ENCODE peak calls at places on chromosomes 4 and X, in nine cellular contexts. Y, F, J, M, Q, G, C, S and R are unnamed samples.

GRCh38 chrX:63686878-63687714 is 97.9 kb downstream of the ARHGEF9 start:
- DNase-seq in Y (peak; percentile 4), F (no peak), J (no peak), M (peak; percentile 28), Q (peak; percentile 30), G (peak; percentile 4), C (no peak), S (peak; percentile 26), R (no peak)

GRCh38 chr4:31601793-31602192 is 881.6 kb downstream of the PCDH7 start:
- DNase-seq in Y (no peak), F (no peak), J (no peak), M (no peak), Q (no peak), G (no peak), C (no peak), S (no peak), R (no peak)

GRCh38 chr4:3491681-3492405 is 28.7 kb downstream of the DOK7 start:
- DNase-seq in Y (peak; percentile 10), F (no peak), J (no peak), M (no peak), Q (no peak), G (peak; percentile 15), C (no peak), S (no peak), R (no peak)

GRCh38 chr4:123555500-123556273 is 159.1 kb downstream of the SPRY1 start:
- DNase-seq in Y (peak; percentile 38), F (peak; percentile 88), J (peak; percentile 88), M (peak; percentile 90), Q (peak; percentile 81), G (peak; percentile 21), C (no peak), S (no peak), R (no peak)

GRCh38 chrX:54494970-54495813 is 842 bp downstream of the FGD1 start:
- DNase-seq in Y (no peak), F (peak; percentile 43), J (no peak), M (peak; percentile 4), Q (peak; percentile 20), G (no peak), C (no peak), S (peak; percentile 12), R (peak; percentile 24)

GRCh38 chr4:105282489-105282888 is 135.8 kb downstream of the TET2 start:
- DNase-seq in Y (no peak), F (no peak), J (no peak), M (no peak), Q (no peak), G (no peak), C (no peak), S (no peak), R (no peak)

GRCh38 chr4:4541661-4542570 is at the start of gene STX18:
- DNase-seq in Y (no peak), F (peak; percentile 92), J (peak; percentile 91), M (peak; percentile 94), Q (peak; percentile 88), G (peak; percentile 71), C (peak; percentile 92), S (peak; percentile 94), R (peak; percentile 86)

GRCh38 chrX:7689791-7690412 is 153.1 kb upstream of the VCX start:
- DNase-seq in Y (no peak), F (no peak), J (no peak), M (no peak), Q (no peak), G (no peak), C (no peak), S (no peak), R (no peak)

GRCh38 chrX:107729558-107730297 is 45.9 kb downstream of the TSC22D3 start:
- DNase-seq in Y (no peak), F (no peak), J (peak; percentile 83), M (no peak), Q (no peak), G (no peak), C (no peak), S (no peak), R (no peak)

GRCh38 chr4:159413252-159413941 is 310.5 kb downstream of the RAPGEF2 start:
- DNase-seq in Y (no peak), F (no peak), J (peak; percentile 64), M (no peak), Q (no peak), G (no peak), C (no peak), S (no peak), R (no peak)

GRCh38 chrX:50971390-50971789 is 60.9 kb downstream of the BMP15 start:
- DNase-seq in Y (no peak), F (no peak), J (no peak), M (no peak), Q (no peak), G (no peak), C (no peak), S (no peak), R (no peak)

GRCh38 chr4:16443504-16444088 is 217.3 kb upstream of the TAPT1 start:
- DNase-seq in Y (no peak), F (no peak), J (no peak), M (peak; percentile 6), Q (peak; percentile 34), G (peak; percentile 8), C (no peak), S (peak; percentile 45), R (no peak)

DNA sequence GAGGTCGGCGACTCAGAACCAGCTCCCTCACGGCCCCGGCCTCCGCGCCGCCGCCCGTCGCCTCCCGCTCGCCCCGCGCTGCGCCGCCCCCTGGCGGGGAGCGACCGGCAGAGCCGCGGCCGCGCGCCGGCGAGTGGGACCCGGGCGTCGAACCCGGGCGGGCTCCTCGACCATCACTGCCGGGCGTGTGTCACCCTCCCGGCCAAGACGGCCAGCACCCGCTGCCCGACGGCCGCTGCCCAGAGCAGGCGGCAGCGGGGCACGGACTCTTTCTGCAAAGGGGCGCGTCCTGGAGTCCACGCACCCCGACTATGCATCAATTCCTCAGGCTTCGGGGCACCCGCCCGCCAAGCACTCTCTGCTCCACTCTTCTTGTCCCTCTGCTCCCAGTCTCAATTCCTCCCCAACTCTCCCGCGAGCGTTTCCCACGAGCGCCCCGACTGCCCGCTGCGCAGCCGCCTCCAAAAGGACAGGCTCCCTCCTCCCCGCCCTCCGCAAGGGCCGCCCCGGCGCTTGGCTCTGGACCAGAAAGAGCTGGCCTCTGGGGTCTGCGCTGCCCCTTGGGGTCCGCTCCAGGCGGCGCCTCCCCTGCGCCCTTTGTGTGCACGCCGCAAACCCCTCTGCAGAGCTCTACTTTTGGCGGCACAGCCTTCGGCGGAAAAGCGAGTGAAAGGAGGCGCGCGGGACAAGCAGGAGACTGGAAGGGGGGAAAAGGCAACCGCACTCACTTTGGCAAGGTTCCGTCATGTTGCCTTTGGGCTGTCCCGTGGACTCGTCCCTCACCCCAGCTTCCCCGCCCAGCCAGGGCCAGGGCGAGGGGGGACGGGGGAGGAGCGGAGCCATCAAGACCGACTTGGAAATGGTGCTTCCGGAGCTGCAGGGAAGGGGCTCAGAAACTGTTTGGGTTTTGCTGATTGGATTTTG is 1.1 kb downstream of the PDE5A start:
- DNase-seq in Y (no peak), F (peak; percentile 66), J (peak; percentile 77), M (peak; percentile 81), Q (peak; percentile 23), G (peak; percentile 69), C (peak; percentile 62), S (peak; percentile 78), R (peak; percentile 65)
- TF ChIP-seq CTCF in Y (no peak), F (peak; percentile 48), J (peak; percentile 80), M (peak; percentile 21), Q (peak; percentile 70), G (peak; percentile 21), C (peak; percentile 45), S (peak; percentile 61), R (peak; percentile 68)

DNA sequence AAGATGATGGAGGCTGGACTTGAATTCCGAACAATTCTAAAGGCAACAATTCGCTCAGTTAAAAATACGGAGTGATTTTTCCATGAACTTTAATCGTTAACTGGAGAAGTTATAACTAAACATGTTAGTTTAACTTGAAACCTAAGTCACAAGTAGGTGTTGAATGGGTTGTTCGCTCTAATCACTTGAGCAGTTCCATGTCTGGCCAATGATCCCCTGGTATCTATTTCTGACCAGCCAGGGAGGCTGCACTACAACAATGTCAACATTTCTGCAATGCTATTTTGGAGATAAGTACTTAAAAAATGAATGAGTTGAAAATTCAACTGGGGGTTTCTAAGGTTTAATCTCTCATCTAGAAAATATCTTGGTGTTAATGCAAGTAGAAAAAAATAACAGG is 112.5 kb downstream of the NR3C2 start:
- DNase-seq in Y (no peak), F (no peak), J (no peak), M (no peak), Q (no peak), G (no peak), C (no peak), S (no peak), R (no peak)
- TF ChIP-seq CTCF in Y (no peak), F (no peak), J (no peak), M (no peak), Q (no peak), G (no peak), C (no peak), S (no peak), R (no peak)

DNA sequence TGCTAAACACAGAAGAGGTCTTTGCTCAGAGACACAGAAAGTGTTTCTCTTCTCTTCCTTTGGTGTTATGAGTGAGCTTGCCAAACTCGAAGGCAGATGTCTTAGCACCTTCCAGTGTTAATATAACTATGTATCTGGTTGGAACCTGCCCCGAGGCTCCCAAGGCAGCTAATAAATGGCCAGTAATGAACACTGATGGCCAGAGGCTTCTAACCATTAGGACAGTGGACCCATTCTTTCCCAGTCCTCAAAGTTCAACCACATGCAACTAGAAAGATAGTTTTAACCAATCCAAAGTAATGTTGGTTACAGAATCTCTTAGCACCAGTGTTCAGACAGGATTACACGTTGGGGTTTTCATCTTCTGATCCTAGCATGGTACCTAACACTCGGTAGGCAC is 42.7 kb upstream of the JADE1 start:
- DNase-seq in Y (no peak), F (no peak), J (no peak), M (no peak), Q (no peak), G (no peak), C (no peak), S (no peak), R (no peak)
- TF ChIP-seq CTCF in Y (no peak), F (no peak), J (no peak), M (no peak), Q (no peak), G (no peak), C (no peak), S (no peak), R (no peak)

GRCh38 chr4:64718091-64718490 is 308.8 kb upstream of the TECRL start:
- DNase-seq in Y (no peak), F (no peak), J (no peak), M (no peak), Q (no peak), G (no peak), C (no peak), S (no peak), R (no peak)

GRCh38 chr4:64715741-64716140 is 306.5 kb upstream of the TECRL start:
- DNase-seq in Y (no peak), F (no peak), J (no peak), M (no peak), Q (no peak), G (no peak), C (no peak), S (no peak), R (no peak)

DNA sequence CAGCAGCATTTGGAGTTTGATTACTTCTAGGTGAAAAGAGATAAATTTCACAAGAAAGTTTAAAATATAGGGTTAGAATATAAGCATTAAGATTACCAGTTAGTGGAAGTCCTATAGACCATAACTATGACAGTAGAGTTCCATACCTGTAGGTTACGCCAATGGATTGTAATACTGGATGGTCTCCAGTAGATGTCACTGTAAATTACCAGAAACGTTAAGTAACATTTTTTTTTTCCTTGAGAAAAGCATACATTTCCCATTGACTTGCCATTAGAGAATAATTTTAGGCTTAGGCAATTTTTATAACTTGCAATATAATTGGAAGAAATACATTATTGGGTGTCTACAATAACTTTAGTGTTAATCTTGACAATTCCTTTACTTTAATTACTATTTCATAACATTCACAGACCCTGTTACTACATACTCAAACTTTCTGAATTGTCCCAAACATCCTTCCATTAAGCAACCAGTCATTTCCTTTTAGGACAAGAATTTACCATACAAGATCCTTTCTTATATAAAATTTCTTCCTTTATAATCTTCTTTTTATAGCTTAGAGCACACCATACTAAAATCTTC is 304.1 kb upstream of the TECRL start:
- DNase-seq in Y (no peak), F (no peak), J (no peak), M (peak; percentile 9), Q (peak; percentile 28), G (no peak), C (no peak), S (peak; percentile 2), R (no peak)
- TF ChIP-seq CTCF in Y (peak; percentile 29), F (peak; percentile 42), J (peak; percentile 28), M (peak; percentile 29), Q (peak; percentile 28), G (peak; percentile 29), C (peak; percentile 16), S (peak; percentile 72), R (peak; percentile 69)